ENCODE peak calls at places on chromosomes 5 and 9, in six cellular contexts. Z is endothelial cell, K is heart right ventricle, I is tibial artery, A is colonic mucosa, S is Caco-2. V is an unnamed sample.
A peak's percentile ranks its signal among the peaks of the same experiment; 100 is the strongest.

GRCh38 chr5:53820802-53821171 is 260.3 kb downstream of the NDUFS4 start:
- DNase-seq in Z (no peak), K (no peak), I (no peak), A (no peak), S (no peak), V (no peak)

GRCh38 chr9:92180669-92181181 is 65.5 kb upstream of the SPTLC1 start:
- DNase-seq in Z (no peak), K (no peak), I (no peak), A (no peak), S (no peak), V (no peak)

GRCh38 chr9:100673249-100673648 is 95.4 kb downstream of the CAVIN4 start:
- DNase-seq in Z (no peak), K (no peak), I (no peak), A (no peak), S (no peak), V (no peak)

GRCh38 chr9:7368410-7369292 is 430.9 kb downstream of the DMAC1 start:
- DNase-seq in Z (no peak), K (no peak), I (no peak), A (no peak), S (no peak), V (no peak)

GRCh38 chr5:73229271-73229670 is 56.3 kb downstream of the TMEM174 start:
- DNase-seq in Z (no peak), K (no peak), I (no peak), A (no peak), S (peak; percentile 45), V (peak; percentile 38)

GRCh38 chr5:177122566-177122965 is 11.0 kb upstream of the NSD1 start:
- DNase-seq in Z (no peak), K (no peak), I (no peak), A (no peak), S (no peak), V (no peak)

GRCh38 chr9:134390537-134390936 is 64.3 kb downstream of the RXRA start:
- DNase-seq in Z (no peak), K (no peak), I (no peak), A (no peak), S (no peak), V (no peak)

GRCh38 chr9:124306098-124306735 is 48.5 kb downstream of the NEK6 start:
- DNase-seq in Z (no peak), K (no peak), I (no peak), A (no peak), S (no peak), V (no peak)

GRCh38 chr9:36008774-36009300 is 27.9 kb upstream of the RECK start:
- DNase-seq in Z (peak; percentile 70), K (peak; percentile 26), I (peak; percentile 73), A (peak; percentile 78), S (peak; percentile 73), V (peak; percentile 33)

GRCh38 chr9:111866976-111867375 is 29.6 kb upstream of the UGCG start:
- DNase-seq in Z (no peak), K (no peak), I (no peak), A (no peak), S (no peak), V (peak; percentile 5)

GRCh38 chr5:55668356-55668755 is 43.8 kb downstream of the SLC38A9 start:
- DNase-seq in Z (no peak), K (no peak), I (no peak), A (no peak), S (no peak), V (peak; percentile 17)

DNA sequence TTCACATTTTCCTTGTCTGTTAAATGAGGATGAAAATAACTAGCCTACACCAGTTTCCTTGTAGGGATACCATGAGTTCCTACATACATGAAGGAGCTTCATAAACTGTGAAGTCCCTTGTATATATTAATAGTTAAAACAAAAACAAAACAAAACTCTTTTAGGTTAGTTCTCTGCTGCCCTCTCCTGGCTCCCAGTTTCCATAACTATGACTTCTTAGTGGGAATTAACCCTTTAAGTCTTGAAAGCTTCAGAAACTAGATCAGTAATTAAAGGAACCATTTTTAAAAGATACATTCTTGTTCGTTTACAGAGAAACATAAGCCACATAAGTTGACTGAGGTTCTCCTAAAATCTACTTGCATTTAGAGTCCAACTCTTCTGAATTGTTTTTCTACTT is 500.0 kb upstream of the C9orf72 start:
- DNase-seq in Z (peak; percentile 45), K (no peak), I (no peak), A (peak; percentile 20), S (peak; percentile 10), V (peak; percentile 43)
- TF ChIP-seq CTCF in Z (peak; percentile 66), K (peak; percentile 22), I (peak; percentile 19), A (peak; percentile 25), S (no peak), V (peak; percentile 33)

GRCh38 chr9:37301369-37302172 is 120.9 kb upstream of the GRHPR start:
- DNase-seq in Z (no peak), K (no peak), I (no peak), A (no peak), S (no peak), V (no peak)
- TF ChIP-seq CTCF in Z (no peak), K (no peak), I (no peak), A (no peak), S (no peak), V (no peak)

DNA sequence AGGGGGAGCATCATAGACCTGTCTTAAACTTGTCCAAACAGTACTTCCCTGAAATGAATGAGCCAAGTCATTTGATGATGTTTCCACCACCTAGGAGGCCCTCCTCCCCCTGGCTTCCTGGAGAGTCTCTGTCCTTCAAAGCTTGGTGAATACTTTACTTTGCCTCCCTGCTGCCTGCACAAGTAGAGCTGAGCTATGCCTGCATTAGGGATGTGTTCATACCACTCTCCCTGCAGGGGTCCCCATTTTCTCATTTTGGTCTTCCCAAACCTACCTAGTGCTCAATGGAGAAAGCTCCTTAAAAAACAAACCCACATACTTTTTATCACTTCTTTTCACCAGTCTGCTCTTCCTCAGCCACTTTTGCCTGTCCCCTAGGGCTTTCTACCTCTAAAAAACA is 7.7 kb downstream of the CCNI2 start:
- DNase-seq in Z (peak; percentile 24), K (no peak), I (no peak), A (no peak), S (peak; percentile 58), V (peak; percentile 31)
- TF ChIP-seq CTCF in Z (no peak), K (no peak), I (peak; percentile 31), A (no peak), S (peak; percentile 49), V (no peak)

DNA sequence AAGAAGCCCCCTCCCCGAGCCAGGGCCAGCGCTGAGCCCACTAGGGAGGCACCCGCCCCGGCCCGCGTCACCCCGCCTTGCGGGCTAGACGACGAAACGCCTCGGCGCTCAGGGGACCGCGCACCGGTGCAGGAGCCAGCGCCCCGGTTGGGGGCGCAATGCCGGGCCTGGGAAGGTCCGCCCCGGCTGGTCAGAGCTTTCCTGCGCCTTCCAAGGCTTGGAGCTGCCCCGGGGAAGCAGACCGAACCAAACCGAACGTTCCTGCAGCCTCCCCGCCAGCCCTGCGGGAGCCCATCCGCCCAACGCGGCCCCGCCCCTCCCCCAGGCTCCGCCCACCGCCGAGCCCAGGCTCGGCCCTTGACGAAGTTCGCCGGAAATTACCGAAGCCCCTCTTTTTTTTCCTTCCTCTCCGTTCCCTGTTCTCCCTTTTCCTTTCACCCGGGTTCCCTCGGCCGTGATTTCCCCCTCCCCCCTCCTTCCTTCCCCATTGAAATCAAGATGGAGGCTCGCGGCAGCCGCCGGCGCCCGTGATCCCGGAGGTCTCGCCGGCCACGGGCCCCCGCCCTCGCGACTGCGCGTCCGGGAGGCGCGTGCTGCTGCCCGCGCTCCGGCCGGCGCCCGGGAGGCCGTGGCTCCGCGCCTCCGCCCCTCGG is at the start of gene TRIO:
- DNase-seq in Z (peak; percentile 96), K (peak; percentile 93), I (peak; percentile 97), A (peak; percentile 96), S (peak; percentile 96), V (peak; percentile 95)
- TF ChIP-seq CTCF in Z (peak; percentile 57), K (peak; percentile 40), I (peak; percentile 36), A (peak; percentile 34), S (peak; percentile 69), V (peak; percentile 25)